ENCODE peak calls at places on chromosomes 11 and 22, in five cellular contexts. C, R, L, B and I are unnamed samples.

GRCh38 chr22:30695351-30695762 is 683 bp downstream of the OSBP2 start:
- DNase-seq in C (no peak), R (no peak), L (no peak), B (no peak), I (no peak)

GRCh38 chr22:39654959-39655579 is 84.5 kb downstream of the CACNA1I start:
- DNase-seq in C (peak; percentile 39), R (no peak), L (peak; percentile 64), B (no peak), I (no peak)

GRCh38 chr11:104772806-104773241 is 125.4 kb downstream of the CASP12 start:
- DNase-seq in C (peak; percentile 19), R (peak; percentile 6), L (no peak), B (no peak), I (no peak)

GRCh38 chr11:133951484-133952198 is 5.1 kb downstream of the IGSF9B start:
- DNase-seq in C (peak; percentile 63), R (no peak), L (no peak), B (no peak), I (peak; percentile 47)

GRCh38 chr11:94938399-94939055 is 34.8 kb downstream of the CWC15 start:
- DNase-seq in C (peak; percentile 24), R (no peak), L (no peak), B (no peak), I (no peak)

GRCh38 chr22:32378703-32379272 is 21.1 kb downstream of the RFPL3 start:
- DNase-seq in C (peak; percentile 80), R (peak; percentile 54), L (peak; percentile 73), B (no peak), I (peak; percentile 61)

GRCh38 chr11:44573333-44573732 is 7.9 kb downstream of the CD82 start:
- DNase-seq in C (no peak), R (no peak), L (no peak), B (no peak), I (no peak)

GRCh38 chr11:78039919-78040671 is 17.0 kb upstream of the KCTD14 start:
- DNase-seq in C (peak; percentile 84), R (no peak), L (peak; percentile 82), B (no peak), I (peak; percentile 49)

GRCh38 chr11:94577841-94578240 is 10.7 kb downstream of the PIWIL4 start:
- DNase-seq in C (no peak), R (no peak), L (no peak), B (no peak), I (no peak)

GRCh38 chr11:117868815-117869642 is 7.4 kb downstream of the FXYD6 start:
- DNase-seq in C (no peak), R (no peak), L (no peak), B (no peak), I (no peak)

GRCh38 chr11:95074806-95075563 is 8.3 kb downstream of the SRSF8 start:
- DNase-seq in C (no peak), R (no peak), L (no peak), B (no peak), I (no peak)

GRCh38 chr11:119363874-119364590 is 17.5 kb downstream of the USP2 start:
- DNase-seq in C (peak; percentile 97), R (no peak), L (peak; percentile 92), B (no peak), I (peak; percentile 74)

GRCh38 chr22:26709617-26710390 is 52.4 kb downstream of the MIAT start:
- DNase-seq in C (no peak), R (no peak), L (no peak), B (no peak), I (no peak)

GRCh38 chr11:77111277-77111676 is 8.6 kb downstream of the OMP start:
- DNase-seq in C (no peak), R (no peak), L (no peak), B (no peak), I (no peak)

GRCh38 chr11:45897556-45897955 is 9.5 kb downstream of the FREY1 start:
- DNase-seq in C (peak; percentile 33), R (no peak), L (no peak), B (no peak), I (no peak)

GRCh38 chr22:36701941-36702640 is 1.5 kb downstream of the CACNG2 start:
- DNase-seq in C (peak; percentile 40), R (no peak), L (no peak), B (no peak), I (no peak)

GRCh38 chr11:61163714-61164609 is 2.7 kb upstream of the VPS37C start:
- DNase-seq in C (no peak), R (no peak), L (peak; percentile 81), B (no peak), I (no peak)

GRCh38 chr11:46278387-46279173 is 1.1 kb downstream of the CREB3L1 start:
- DNase-seq in C (peak; percentile 77), R (no peak), L (peak; percentile 87), B (no peak), I (no peak)

GRCh38 chr22:23874871-23875270 is 17.2 kb downstream of the SLC2A11 start:
- DNase-seq in C (no peak), R (no peak), L (no peak), B (no peak), I (no peak)

GRCh38 chr22:29225422-29226090 is 19.9 kb downstream of the EMID1 start:
- DNase-seq in C (peak; percentile 32), R (no peak), L (no peak), B (no peak), I (no peak)

GRCh38 chr11:80838153-80838552 is 1397.3 kb upstream of the TENM4 start:
- DNase-seq in C (no peak), R (no peak), L (no peak), B (no peak), I (no peak)

GRCh38 chr11:13682212-13682611 is 13.7 kb downstream of the FAR1 start:
- DNase-seq in C (no peak), R (no peak), L (no peak), B (no peak), I (no peak)

DNA sequence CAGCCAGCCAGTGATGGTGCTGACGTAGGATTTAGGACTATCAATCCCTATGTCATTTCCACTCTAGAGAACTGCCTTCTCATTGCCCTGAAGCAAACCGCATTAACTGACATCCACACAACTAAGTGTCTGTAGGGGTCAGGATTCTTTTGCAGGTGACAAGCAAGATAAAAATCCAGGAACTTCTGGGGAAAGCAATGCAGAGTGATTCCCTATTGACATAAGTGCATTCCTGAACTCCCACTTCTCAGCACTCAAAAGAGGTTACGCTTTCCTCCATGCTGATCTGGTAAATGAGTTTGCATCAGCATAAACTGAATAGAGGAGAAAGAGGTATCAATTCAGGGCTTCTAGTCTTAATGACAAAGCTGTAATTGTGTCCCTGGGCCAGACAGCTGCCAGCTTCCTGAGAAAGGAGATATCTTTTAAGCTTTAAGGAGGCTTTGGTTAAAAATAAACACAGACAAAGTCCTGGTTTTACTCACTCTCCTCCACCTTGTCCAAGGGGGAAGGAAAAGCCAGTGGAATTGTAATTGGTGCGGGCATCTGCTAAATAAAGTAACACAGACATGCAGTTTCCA is 224.5 kb upstream of the ISX start:
- DNase-seq in C (no peak), R (no peak), L (no peak), B (peak; percentile 61), I (no peak)
- TF ChIP-seq JUND in C (no peak), R (no peak), L (no peak), B (peak; percentile 9), I (no peak)

GRCh38 chr11:74006743-74007304 is 2.1 kb downstream of the UCP3 start:
- DNase-seq in C (no peak), R (no peak), L (no peak), B (no peak), I (no peak)

GRCh38 chr11:74009230-74009547 is 304 bp upstream of the UCP3 start:
- DNase-seq in C (no peak), R (no peak), L (no peak), B (no peak), I (no peak)

GRCh38 chr11:74007691-74008372 is 1.1 kb downstream of the UCP3 start:
- DNase-seq in C (no peak), R (no peak), L (no peak), B (no peak), I (no peak)

GRCh38 chr11:74009675-74010305 is 905 bp upstream of the UCP3 start:
- DNase-seq in C (no peak), R (no peak), L (peak; percentile 33), B (no peak), I (no peak)

DNA sequence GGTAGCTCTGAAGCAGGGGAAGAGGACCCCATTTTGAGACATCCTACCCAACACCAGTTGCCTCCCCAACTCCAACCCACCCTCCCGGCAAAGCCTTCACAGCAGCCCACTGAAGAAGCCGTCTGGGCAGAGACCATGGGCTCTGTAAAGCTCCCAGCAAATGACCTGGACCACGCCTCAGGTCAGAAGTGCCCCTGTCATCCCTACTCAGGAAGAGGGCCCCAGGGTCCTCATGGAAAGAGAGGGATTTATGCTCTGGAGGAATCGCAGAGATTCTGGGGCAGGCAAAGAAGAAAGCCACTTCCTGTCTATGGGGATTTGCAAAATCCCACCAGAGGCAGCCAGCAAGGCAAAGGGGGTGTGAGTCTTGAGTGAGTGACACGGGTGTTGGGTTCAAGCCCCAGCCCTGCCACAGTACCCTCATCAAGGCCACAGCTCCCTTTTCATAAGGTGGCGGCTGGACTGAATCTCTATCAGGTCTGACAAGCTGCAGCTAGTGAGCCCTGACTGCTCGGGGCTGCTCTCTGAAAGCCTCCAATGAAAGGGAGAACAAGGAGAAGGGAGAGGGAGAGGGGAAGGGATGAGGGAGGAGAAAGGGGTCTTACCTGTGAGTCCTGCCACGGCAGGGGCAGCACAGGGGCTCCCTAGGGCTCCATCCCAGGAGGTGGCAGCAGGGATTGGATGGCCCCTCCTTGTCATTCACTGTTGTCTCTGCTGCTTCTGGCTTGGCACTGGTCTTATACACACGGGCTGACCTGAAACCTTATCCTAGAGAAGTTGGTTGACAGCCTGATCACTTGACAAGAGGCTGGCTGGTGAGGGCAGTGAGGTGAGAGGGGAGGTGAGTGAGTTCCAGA is at the start of gene UCP3:
- DNase-seq in C (no peak), R (no peak), L (no peak), B (no peak), I (no peak)
- TF ChIP-seq JUND in C (no peak), R (no peak), L (no peak), B (no peak), I (no peak)

DNA sequence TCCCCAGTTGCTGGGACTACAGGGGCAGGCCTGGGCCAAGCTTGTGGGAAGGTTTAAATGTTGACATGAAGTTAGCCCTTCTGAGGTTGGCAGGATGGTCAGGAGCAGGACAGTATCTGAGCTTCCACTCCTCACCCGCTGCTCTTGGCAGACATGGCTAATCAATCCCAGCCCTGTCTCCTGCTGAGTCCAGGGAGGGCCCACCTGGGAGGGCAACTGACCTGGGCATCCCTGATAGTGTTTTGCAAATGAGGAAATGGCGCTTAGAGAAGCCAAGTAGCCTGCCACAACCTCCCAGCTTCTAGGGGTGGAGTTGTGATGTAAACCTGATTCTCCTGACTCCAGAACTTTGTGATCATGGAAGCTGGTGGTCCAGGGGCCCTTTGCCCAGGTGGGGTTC is 16.7 kb downstream of the FLRT1 start:
- DNase-seq in C (no peak), R (no peak), L (no peak), B (no peak), I (no peak)
- TF ChIP-seq JUND in C (no peak), R (no peak), L (no peak), B (no peak), I (no peak)

DNA sequence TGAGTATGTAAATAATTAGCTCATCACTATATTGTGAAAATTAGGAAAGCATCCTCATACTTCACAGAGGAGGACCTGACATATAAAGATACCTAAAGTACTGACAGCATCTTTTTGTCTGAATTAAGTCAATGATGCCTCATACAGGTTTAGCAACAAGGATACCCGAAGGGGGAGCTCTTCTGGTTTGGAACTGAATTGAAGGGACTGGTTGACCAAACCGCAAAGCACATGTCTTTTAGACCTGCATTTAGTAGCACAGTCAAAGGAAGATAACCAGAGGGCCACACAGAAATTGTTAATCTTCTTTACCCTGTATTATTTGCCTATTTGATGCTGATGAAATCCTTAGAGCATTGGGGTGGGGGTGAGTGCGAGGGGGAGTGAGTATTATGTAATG is 12.9 kb upstream of the WT1 start:
- DNase-seq in C (no peak), R (peak; percentile 43), L (peak; percentile 69), B (no peak), I (peak; percentile 88)
- TF ChIP-seq JUND in C (no peak), R (no peak), L (peak; percentile 15), B (no peak), I (no peak)